ENCODE peak calls at places on chromosomes 7 and 10, in seven cellular contexts. G, N, J, R, V, O and P are unnamed samples.

GRCh38 chr7:41190615-41191014 is 512.3 kb downstream of the INHBA start:
- DNase-seq in N (no peak), V (no peak), R (no peak), O (no peak), J (no peak), G (no peak), P (no peak)

GRCh38 chr10:69636273-69636575 is 6.2 kb downstream of the FAM241B start:
- DNase-seq in O (no peak), N (no peak), R (no peak), G (no peak), J (no peak), V (no peak), P (no peak)

GRCh38 chr10:16965740-16966447 is 148.7 kb upstream of the RSU1 start:
- DNase-seq in G (peak), J (peak), N (no peak), R (no peak), V (no peak), O (no peak), P (no peak)

GRCh38 chr10:84076540-84077195 is 62.6 kb upstream of the GHITM start:
- DNase-seq in R (no peak), O (no peak), V (peak), J (no peak), N (no peak), G (no peak), P (no peak)

GRCh38 chr10:33461295-33461640 is 126.8 kb upstream of the NRP1 start:
- DNase-seq in G (no peak), N (no peak), V (no peak), R (no peak), O (no peak), J (no peak), P (no peak)

GRCh38 chr7:104225441-104225840 is 17.6 kb upstream of the ORC5 start:
- DNase-seq in J (no peak), O (no peak), N (no peak), G (no peak), R (no peak), V (no peak), P (no peak)

GRCh38 chr10:78545756-78546155 is 512.1 kb downstream of the RPS24 start:
- DNase-seq in O (no peak), R (no peak), N (no peak), G (no peak), V (no peak), J (peak), P (peak)

GRCh38 chr7:41825927-41826480 is 123.1 kb upstream of the INHBA start:
- DNase-seq in J (no peak), O (no peak), V (no peak), N (no peak), G (no peak), R (no peak), P (no peak)

GRCh38 chr7:31443457-31443856 is 70.4 kb upstream of the ITPRID1 start:
- DNase-seq in V (no peak), N (no peak), R (no peak), G (no peak), O (no peak), J (peak), P (no peak)

GRCh38 chr7:130923930-130924329 is 189.9 kb upstream of the KLF14 start:
- DNase-seq in O (no peak), G (no peak), R (no peak), V (no peak), N (no peak), J (no peak), P (no peak)

GRCh38 chr7:130920122-130920521 is 186.1 kb upstream of the KLF14 start:
- DNase-seq in N (no peak), J (no peak), O (no peak), G (no peak), V (no peak), R (no peak), P (no peak)

GRCh38 chr7:130921391-130922180 is 187.6 kb upstream of the KLF14 start:
- DNase-seq in V (no peak), N (peak), J (no peak), R (peak), G (peak), O (peak), P (no peak)

GRCh38 chr7:130925136-130925794 is 191.3 kb upstream of the KLF14 start:
- DNase-seq in V (no peak), G (no peak), J (no peak), R (no peak), O (no peak), N (no peak), P (no peak)

DNA sequence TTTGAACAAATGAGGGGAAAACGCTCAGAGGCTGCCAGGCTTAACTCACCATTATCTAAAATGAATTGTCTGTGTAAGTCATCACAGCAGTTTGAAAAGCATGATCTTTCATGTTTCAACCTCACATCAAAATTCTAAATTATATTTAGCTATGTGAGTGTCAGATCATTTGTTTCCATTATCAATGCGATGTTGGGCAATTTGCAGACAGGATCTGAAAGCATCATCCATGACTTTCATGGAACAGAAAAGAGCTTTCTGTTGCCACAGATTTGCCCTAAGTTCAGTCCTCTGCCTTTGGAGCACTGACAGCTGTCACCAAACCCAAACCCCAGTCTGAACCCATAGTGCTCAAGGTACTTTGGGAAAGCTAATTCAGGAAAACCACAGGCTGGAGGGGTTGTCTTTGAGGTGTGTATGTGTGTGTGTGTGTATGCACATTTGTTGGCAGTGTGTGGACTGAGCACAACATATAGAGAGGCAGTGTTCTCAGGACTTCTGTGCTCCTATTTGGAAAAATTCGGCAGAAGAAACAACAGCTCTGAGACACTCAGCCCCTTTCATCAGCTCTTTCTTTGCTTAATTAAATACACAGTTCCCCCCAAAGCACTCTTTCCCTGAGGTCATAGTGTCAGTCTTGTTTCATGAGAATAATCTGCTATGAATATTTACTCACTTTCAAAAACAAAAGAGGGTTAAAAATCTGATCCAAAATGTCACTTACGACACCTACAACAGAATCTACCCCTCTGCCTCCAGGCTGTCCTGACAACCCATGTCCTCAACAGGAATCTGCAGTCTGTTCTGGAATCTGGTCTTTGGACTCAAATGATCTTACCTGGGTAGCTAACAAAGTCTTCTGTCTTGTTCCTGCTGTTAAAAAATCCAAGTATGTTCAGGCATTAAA is 188.5 kb upstream of the KLF14 start:
- DNase-seq in O (no peak), V (no peak), R (no peak), J (no peak), N (no peak), G (no peak), P (no peak)
- TF ChIP-seq POLR2A in O (no peak), V (no peak), R (no peak), J (no peak), N (no peak), G (no peak), P (no peak)

DNA sequence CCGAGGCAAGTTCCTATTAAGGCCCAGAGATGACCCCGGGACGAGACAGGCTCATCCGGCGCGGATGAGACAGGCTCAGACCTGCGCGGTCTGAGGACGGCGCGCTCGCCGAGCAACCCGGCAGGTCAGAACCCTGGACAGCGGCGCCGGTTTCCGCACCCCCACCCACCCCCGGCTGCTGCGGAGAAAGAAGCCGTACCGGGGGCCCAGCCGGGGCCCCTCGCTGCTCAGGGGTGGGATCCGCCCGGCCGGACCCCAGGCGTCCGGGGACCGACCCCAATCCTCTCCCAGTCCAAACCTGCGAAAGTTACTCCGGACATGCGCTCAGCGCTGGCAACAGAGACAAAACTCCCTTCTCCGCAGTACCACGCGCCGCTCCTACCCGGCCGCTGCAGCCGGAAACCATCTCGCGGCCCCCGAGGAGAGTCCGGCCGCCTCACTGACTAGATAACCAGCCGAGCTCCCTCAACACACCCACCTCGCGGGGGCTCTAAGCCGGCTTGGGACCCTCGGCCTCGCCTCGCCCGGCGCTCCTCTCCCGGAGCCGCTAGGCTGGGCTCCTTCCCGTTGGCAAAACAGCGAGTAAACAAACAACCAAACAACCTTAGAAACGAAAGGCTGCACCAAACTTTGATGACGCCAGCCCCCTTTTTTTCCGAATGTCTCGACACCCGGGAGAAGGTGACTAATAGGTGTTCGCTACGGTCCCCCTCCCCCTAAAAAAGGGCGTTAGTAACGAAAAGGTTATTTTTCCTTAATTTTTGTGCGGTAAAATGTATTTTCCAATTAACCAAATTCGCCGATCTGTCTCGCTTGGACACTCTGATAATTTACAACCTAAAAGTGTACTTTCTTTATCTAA is 2.3 kb upstream of the DRGX start:
- DNase-seq in J (no peak), V (no peak), G (peak), R (no peak), O (peak), N (no peak), P (peak)
- H3K4me3 ChIP-seq in J (no peak), V (no peak), G (no peak), R (peak), O (no peak), N (no peak), P (no peak)

GRCh38 chr7:75639893-75640600 is 98.7 kb downstream of the HIP1 start:
- DNase-seq in N (no peak), V (no peak), J (no peak), G (no peak), O (no peak), R (no peak), P (no peak)

GRCh38 chr7:75637854-75638606 is 100.7 kb downstream of the HIP1 start:
- DNase-seq in V (no peak), N (no peak), O (no peak), G (peak), J (no peak), R (no peak), P (no peak)

GRCh38 chr7:75642810-75643486 is 95.8 kb downstream of the HIP1 start:
- DNase-seq in G (peak), O (no peak), V (no peak), N (peak), J (peak), R (no peak), P (no peak)

GRCh38 chr7:75638607-75639070 is 100.1 kb downstream of the HIP1 start:
- DNase-seq in R (peak), J (no peak), G (peak), N (peak), V (peak), O (peak), P (no peak)

DNA sequence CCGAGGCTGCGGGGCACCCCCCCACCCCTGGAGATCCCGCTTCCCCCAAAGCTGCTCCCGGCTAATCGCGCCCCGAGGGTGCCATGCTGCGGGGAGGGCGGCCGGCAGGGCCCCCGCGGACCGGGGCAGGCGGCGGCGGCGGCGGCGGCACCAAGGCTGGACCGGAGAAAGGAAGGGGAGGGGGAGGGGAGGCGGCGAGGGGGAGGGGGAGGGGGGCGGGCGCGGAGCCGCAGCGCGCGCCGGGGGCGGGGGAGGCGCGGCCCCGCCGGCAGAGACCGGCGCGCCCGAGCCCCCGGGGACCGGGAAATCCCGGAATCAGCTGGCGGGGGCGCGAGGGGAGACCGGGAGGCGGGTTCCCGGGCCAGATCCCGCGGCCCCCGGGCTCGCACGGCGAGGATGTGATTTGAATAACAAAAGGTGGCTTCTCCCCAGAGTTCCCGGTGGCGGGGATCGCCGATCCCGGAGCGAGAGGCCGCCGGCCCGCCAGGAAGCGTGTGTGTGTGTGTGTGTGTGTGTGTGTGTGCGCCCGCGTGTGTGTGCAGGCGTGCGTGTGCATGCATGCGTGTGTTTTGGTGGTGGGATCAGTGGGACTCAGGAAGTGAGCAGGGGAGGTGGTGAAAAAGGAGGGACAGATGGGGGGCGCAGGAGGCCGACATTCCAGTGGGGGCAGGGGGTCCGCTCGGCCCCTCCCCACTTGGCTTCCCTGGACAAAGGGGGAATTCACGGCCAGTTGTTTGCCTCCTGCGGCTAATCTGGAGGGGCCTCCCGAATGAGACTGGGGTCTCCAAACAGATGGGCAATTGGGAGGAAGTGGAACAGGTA is 99.5 kb downstream of the HIP1 start:
- DNase-seq in N (no peak), O (peak), V (peak), G (peak), J (no peak), R (peak), P (no peak)
- TF ChIP-seq POLR2A in N (no peak), O (no peak), V (no peak), G (no peak), J (no peak), R (no peak), P (no peak)

DNA sequence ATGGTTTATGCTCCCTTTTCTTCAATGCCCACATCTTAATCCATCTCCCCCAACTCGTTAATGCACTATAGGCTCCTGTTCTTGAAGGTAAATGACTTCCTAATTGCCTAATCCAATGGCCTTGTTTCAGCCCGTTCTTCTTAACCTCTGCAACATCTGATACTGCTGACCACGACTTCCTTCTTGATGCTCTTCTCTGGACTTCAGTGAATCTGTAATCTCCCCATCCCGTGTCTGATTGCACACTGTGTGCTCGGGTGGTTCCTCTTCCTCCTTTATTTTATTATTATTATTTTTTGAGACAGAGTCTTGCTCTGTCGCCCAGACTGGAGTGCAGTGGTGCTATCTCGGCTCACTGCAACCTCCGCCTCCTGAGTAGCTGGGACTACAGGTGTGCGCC is 58.9 kb downstream of the HIPK2 start:
- DNase-seq in V (no peak), N (no peak), O (no peak), G (no peak), J (no peak), R (no peak), P (peak)
- H3K4me3 ChIP-seq in V (no peak), N (no peak), O (no peak), G (no peak), J (no peak), R (no peak), P (no peak)

DNA sequence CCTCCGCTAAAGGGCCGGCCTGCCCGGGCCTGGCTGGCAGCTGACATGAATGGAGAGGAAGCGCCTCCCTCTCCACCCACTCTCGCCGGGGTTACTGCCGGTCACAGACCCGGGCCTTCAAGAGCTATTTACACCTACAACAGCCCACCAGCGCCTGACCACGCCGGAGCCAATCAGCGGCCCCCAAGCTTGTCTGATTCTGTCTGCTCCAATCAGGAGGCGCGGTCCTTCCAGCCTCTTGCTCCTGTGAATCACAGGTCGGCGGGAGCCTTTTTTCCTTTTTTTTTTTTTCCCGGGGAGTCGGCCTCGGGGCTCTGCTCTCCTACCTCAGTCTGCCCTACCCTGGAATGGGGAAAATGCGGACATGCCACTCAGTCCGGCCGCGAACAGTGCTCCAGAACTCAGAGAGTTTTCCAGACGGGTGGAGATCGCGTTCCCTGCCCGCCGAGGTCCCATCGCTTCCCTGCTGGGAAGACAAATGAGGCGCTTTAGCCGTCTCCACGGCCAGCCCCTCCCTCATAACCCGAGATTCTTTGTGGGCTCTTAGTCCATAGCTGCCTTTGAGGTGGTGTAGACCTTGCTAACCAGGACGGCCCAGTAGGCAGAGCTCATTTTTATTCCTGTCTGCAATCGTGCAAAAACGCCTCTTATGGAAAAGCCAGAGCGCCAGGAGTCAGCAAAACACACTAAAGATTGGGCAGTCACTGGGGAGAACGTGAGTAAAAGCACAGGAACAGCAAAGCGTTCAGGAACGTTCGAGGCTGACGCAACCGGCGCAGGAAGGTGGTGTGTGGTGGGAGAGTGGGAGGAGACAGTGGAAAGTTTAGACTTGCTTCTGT is 26.5 kb downstream of the SCD start:
- DNase-seq in O (peak), N (peak), J (peak), V (peak), R (peak), G (peak), P (peak)
- TF ChIP-seq POLR2A in O (peak), N (peak), J (peak), V (peak), R (peak), G (no peak), P (no peak)

DNA sequence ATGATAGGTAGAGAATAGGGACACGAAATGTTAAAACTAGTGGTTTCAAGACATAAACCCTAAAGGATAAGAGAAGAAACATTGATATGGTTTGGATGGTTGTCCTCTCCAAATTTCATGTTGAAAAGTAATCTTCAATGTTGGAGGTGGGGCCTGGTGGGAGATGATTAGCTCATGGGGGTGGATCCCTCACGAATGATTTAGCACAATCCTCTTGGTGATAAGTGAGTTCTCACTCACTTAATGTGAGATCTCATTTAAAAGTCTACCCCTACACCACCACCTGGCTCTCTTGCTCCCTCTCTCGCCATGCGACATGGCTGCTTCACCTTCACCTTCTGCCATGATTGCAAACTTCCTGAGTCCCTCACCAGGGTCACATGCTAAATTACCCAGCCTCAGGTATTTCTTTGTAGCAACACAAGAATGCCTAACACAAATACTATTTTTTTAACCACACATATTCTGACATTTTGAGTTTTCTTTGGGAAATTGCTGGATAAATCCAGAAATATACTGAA is 242.4 kb upstream of the PHF14 start:
- DNase-seq in J (no peak), R (no peak), O (no peak), V (no peak), G (no peak), N (no peak), P (no peak)
- H3K4me3 ChIP-seq in J (no peak), R (no peak), O (no peak), V (no peak), G (no peak), N (no peak), P (no peak)